ENCODE peak calls at places on chromosomes 7 and 10, in seven cellular contexts. One of them, this sample, is unnamed.

GRCh38 chr7:84073476-84073875 is 121.1 kb downstream of the SEMA3A start:
- DNase-seq in NB4: no peak
- DNase-seq in A549: peak; percentile 16
- DNase-seq in vagina: no peak
- DNase-seq in endothelial cell of umbilical vein: peak; percentile 75
- DNase-seq in gastrocnemius medialis: no peak
- DNase-seq in body of pancreas: no peak
- DNase-seq in this sample: no peak

GRCh38 chr7:41705109-41705871 is 2.4 kb upstream of the INHBA start:
- DNase-seq in A549: peak; percentile 73
- DNase-seq in endothelial cell of umbilical vein: peak; percentile 94
- DNase-seq in vagina: no peak
- DNase-seq in NB4: peak; percentile 89
- DNase-seq in body of pancreas: peak; percentile 83
- DNase-seq in gastrocnemius medialis: peak; percentile 55
- DNase-seq in this sample: peak; percentile 90

GRCh38 chr7:3359011-3359410 is 58.0 kb downstream of the SDK1 start:
- DNase-seq in gastrocnemius medialis: no peak
- DNase-seq in body of pancreas: no peak
- DNase-seq in A549: no peak
- DNase-seq in endothelial cell of umbilical vein: no peak
- DNase-seq in vagina: no peak
- DNase-seq in NB4: no peak
- DNase-seq in this sample: no peak

GRCh38 chr10:15744217-15744865 is 24.6 kb upstream of the ITGA8 start:
- DNase-seq in A549: peak; percentile 71
- DNase-seq in body of pancreas: peak; percentile 31
- DNase-seq in gastrocnemius medialis: no peak
- DNase-seq in endothelial cell of umbilical vein: peak; percentile 58
- DNase-seq in vagina: no peak
- DNase-seq in NB4: peak; percentile 60
- DNase-seq in this sample: peak; percentile 48

GRCh38 chr7:20267482-20267881 is 50.3 kb upstream of the MACC1 start:
- DNase-seq in vagina: no peak
- DNase-seq in body of pancreas: no peak
- DNase-seq in endothelial cell of umbilical vein: no peak
- DNase-seq in gastrocnemius medialis: no peak
- DNase-seq in NB4: peak; percentile 53
- DNase-seq in A549: no peak
- DNase-seq in this sample: no peak

GRCh38 chr7:102433319-102434038 is at the start of gene ORAI2:
- DNase-seq in vagina: no peak
- DNase-seq in gastrocnemius medialis: peak; percentile 47
- DNase-seq in A549: peak; percentile 51
- DNase-seq in endothelial cell of umbilical vein: peak; percentile 54
- DNase-seq in body of pancreas: peak; percentile 77
- DNase-seq in NB4: peak; percentile 86
- DNase-seq in this sample: peak; percentile 84

GRCh38 chr10:74825371-74826141 is 844 bp upstream of the KAT6B start:
- DNase-seq in A549: no peak
- DNase-seq in NB4: no peak
- DNase-seq in vagina: no peak
- DNase-seq in body of pancreas: no peak
- DNase-seq in gastrocnemius medialis: no peak
- DNase-seq in endothelial cell of umbilical vein: no peak
- DNase-seq in this sample: peak; percentile 54

GRCh38 chr7:33325754-33326484 is 196.6 kb downstream of the BBS9 start:
- DNase-seq in gastrocnemius medialis: no peak
- DNase-seq in endothelial cell of umbilical vein: no peak
- DNase-seq in NB4: no peak
- DNase-seq in body of pancreas: no peak
- DNase-seq in A549: no peak
- DNase-seq in vagina: no peak
- DNase-seq in this sample: no peak

GRCh38 chr10:70295321-70295720 is 11.5 kb upstream of the NPFFR1 start:
- DNase-seq in body of pancreas: no peak
- DNase-seq in A549: no peak
- DNase-seq in NB4: no peak
- DNase-seq in gastrocnemius medialis: no peak
- DNase-seq in endothelial cell of umbilical vein: no peak
- DNase-seq in vagina: no peak
- DNase-seq in this sample: no peak

GRCh38 chr10:83045731-83046130 is 1093.6 kb upstream of the GHITM start:
- DNase-seq in vagina: no peak
- DNase-seq in endothelial cell of umbilical vein: no peak
- DNase-seq in gastrocnemius medialis: no peak
- DNase-seq in body of pancreas: no peak
- DNase-seq in A549: no peak
- DNase-seq in NB4: no peak
- DNase-seq in this sample: no peak

GRCh38 chr7:54622696-54623309 is 80.6 kb downstream of the VSTM2A start:
- DNase-seq in endothelial cell of umbilical vein: no peak
- DNase-seq in vagina: no peak
- DNase-seq in body of pancreas: no peak
- DNase-seq in NB4: no peak
- DNase-seq in gastrocnemius medialis: no peak
- DNase-seq in A549: no peak
- DNase-seq in this sample: no peak

GRCh38 chr7:103613655-103614642 is 167.9 kb upstream of the SLC26A5 start:
- DNase-seq in NB4: peak; percentile 9
- DNase-seq in body of pancreas: no peak
- DNase-seq in vagina: no peak
- DNase-seq in endothelial cell of umbilical vein: peak; percentile 12
- DNase-seq in A549: no peak
- DNase-seq in gastrocnemius medialis: no peak
- DNase-seq in this sample: no peak

GRCh38 chr10:46530249-46531186 is 25.9 kb downstream of the GPRIN2 start:
- DNase-seq in vagina: no peak
- DNase-seq in A549: peak; percentile 94
- DNase-seq in gastrocnemius medialis: no peak
- DNase-seq in NB4: peak; percentile 92
- DNase-seq in endothelial cell of umbilical vein: no peak
- DNase-seq in body of pancreas: peak; percentile 8
- DNase-seq in this sample: peak; percentile 5

GRCh38 chr10:75525646-75526045 is 94.2 kb downstream of the LRMDA start:
- DNase-seq in endothelial cell of umbilical vein: no peak
- DNase-seq in vagina: no peak
- DNase-seq in body of pancreas: no peak
- DNase-seq in gastrocnemius medialis: no peak
- DNase-seq in A549: no peak
- DNase-seq in NB4: no peak
- DNase-seq in this sample: no peak

GRCh38 chr10:73768881-73769280 is 13.0 kb upstream of the CHCHD1 start:
- DNase-seq in vagina: no peak
- DNase-seq in A549: no peak
- DNase-seq in NB4: no peak
- DNase-seq in body of pancreas: no peak
- DNase-seq in gastrocnemius medialis: no peak
- DNase-seq in endothelial cell of umbilical vein: no peak
- DNase-seq in this sample: peak; percentile 36

GRCh38 chr7:98284335-98285036 is 3.0 kb downstream of the BRI3 start:
- DNase-seq in vagina: no peak
- DNase-seq in A549: peak; percentile 65
- DNase-seq in body of pancreas: peak; percentile 77
- DNase-seq in endothelial cell of umbilical vein: peak; percentile 85
- DNase-seq in gastrocnemius medialis: peak; percentile 97
- DNase-seq in NB4: no peak
- DNase-seq in this sample: peak; percentile 92

GRCh38 chr10:92241158-92241500 is 49.7 kb downstream of the CPEB3 start:
- DNase-seq in vagina: no peak
- DNase-seq in A549: peak; percentile 10
- DNase-seq in body of pancreas: peak; percentile 49
- DNase-seq in NB4: peak; percentile 44
- DNase-seq in endothelial cell of umbilical vein: no peak
- DNase-seq in gastrocnemius medialis: peak; percentile 56
- DNase-seq in this sample: peak; percentile 24

GRCh38 chr7:154332776-154333175 is 280.6 kb downstream of the DPP6 start:
- DNase-seq in A549: no peak
- DNase-seq in gastrocnemius medialis: no peak
- DNase-seq in NB4: no peak
- DNase-seq in vagina: no peak
- DNase-seq in endothelial cell of umbilical vein: no peak
- DNase-seq in body of pancreas: no peak
- DNase-seq in this sample: no peak

GRCh38 chr10:100978896-100979185 is 8.5 kb downstream of the MRPL43 start:
- DNase-seq in gastrocnemius medialis: peak; percentile 6
- DNase-seq in A549: no peak
- DNase-seq in body of pancreas: no peak
- DNase-seq in vagina: no peak
- DNase-seq in NB4: no peak
- DNase-seq in endothelial cell of umbilical vein: no peak
- DNase-seq in this sample: no peak
- TF ChIP-seq POLR2A in gastrocnemius medialis: no peak
- TF ChIP-seq POLR2A in A549: no peak
- TF ChIP-seq POLR2A in body of pancreas: no peak
- TF ChIP-seq POLR2A in vagina: no peak
- TF ChIP-seq POLR2A in NB4: no peak
- TF ChIP-seq POLR2A in endothelial cell of umbilical vein: no peak
- TF ChIP-seq POLR2A in this sample: no peak

GRCh38 chr10:114623155-114623554 is 34.9 kb downstream of the ABLIM1 start:
- DNase-seq in body of pancreas: no peak
- DNase-seq in endothelial cell of umbilical vein: no peak
- DNase-seq in A549: no peak
- DNase-seq in NB4: no peak
- DNase-seq in vagina: no peak
- DNase-seq in gastrocnemius medialis: no peak
- DNase-seq in this sample: no peak

GRCh38 chr10:114626841-114627240 is 31.2 kb downstream of the ABLIM1 start:
- DNase-seq in A549: no peak
- DNase-seq in gastrocnemius medialis: no peak
- DNase-seq in endothelial cell of umbilical vein: no peak
- DNase-seq in vagina: no peak
- DNase-seq in body of pancreas: no peak
- DNase-seq in NB4: no peak
- DNase-seq in this sample: no peak

GRCh38 chr10:114624941-114625780 is 32.9 kb downstream of the ABLIM1 start:
- DNase-seq in A549: no peak
- DNase-seq in body of pancreas: no peak
- DNase-seq in endothelial cell of umbilical vein: no peak
- DNase-seq in NB4: no peak
- DNase-seq in gastrocnemius medialis: no peak
- DNase-seq in vagina: no peak
- DNase-seq in this sample: no peak

GRCh38 chr10:114624422-114624821 is 33.7 kb downstream of the ABLIM1 start:
- DNase-seq in vagina: no peak
- DNase-seq in gastrocnemius medialis: no peak
- DNase-seq in endothelial cell of umbilical vein: no peak
- DNase-seq in A549: no peak
- DNase-seq in body of pancreas: no peak
- DNase-seq in NB4: no peak
- DNase-seq in this sample: no peak

GRCh38 chr10:114623661-114624294 is 34.3 kb downstream of the ABLIM1 start:
- DNase-seq in endothelial cell of umbilical vein: peak; percentile 90
- DNase-seq in vagina: no peak
- DNase-seq in NB4: no peak
- DNase-seq in gastrocnemius medialis: no peak
- DNase-seq in A549: peak; percentile 65
- DNase-seq in body of pancreas: peak; percentile 26
- DNase-seq in this sample: no peak
- TF ChIP-seq POLR2A in endothelial cell of umbilical vein: no peak
- TF ChIP-seq POLR2A in vagina: no peak
- TF ChIP-seq POLR2A in NB4: no peak
- TF ChIP-seq POLR2A in gastrocnemius medialis: no peak
- TF ChIP-seq POLR2A in A549: no peak
- TF ChIP-seq POLR2A in body of pancreas: no peak
- TF ChIP-seq POLR2A in this sample: no peak

DNA sequence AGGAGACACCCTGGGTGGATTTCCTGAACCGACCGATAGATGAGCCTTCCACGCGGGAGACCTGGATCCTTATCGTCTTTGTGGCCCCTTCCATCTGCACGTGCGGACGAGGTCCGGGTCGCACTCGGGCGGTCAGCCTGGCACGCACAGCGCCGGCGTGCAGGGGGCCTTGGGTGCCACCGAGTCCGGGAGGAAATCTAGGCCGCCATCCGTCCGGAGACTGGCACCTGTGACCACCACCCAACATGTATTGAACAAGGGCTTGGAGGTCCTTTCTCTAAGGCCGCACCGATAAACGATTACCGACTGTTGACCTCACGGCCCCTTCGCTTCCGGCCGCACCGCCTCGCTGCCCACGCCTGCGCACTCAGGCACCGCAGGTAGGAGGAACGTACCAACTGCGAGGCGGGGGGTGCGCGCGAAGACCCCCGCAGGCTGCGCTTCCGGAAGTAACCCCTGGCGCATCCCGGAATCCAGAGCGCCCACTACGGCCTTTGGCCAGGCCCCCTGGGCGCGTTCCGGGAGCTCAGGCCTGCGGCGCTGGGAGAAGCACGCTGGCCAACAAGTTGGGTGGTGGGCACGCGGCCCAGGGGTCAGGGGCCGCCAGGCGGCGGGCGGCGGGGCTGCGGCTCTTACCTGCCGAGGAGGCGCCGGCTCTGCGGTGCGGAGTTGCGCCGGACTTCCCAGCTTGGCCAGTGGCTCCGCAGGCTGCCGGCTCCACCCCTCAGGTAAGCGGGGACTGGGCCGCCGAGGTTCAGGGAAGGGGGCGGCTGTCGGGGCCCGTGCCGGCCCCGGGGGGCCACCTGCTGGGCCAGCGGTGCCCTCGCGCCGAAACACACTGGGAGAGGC is at the start of the genes ACTR3C and LRRC61:
- DNase-seq in NB4: peak; percentile 57
- DNase-seq in body of pancreas: peak; percentile 78
- DNase-seq in vagina: peak; percentile 89
- DNase-seq in endothelial cell of umbilical vein: no peak
- DNase-seq in A549: no peak
- DNase-seq in gastrocnemius medialis: no peak
- DNase-seq in this sample: peak; percentile 77
- TF ChIP-seq POLR2A in NB4: no peak
- TF ChIP-seq POLR2A in body of pancreas: peak; percentile 70
- TF ChIP-seq POLR2A in vagina: no peak
- TF ChIP-seq POLR2A in endothelial cell of umbilical vein: no peak
- TF ChIP-seq POLR2A in A549: no peak
- TF ChIP-seq POLR2A in gastrocnemius medialis: no peak
- TF ChIP-seq POLR2A in this sample: peak; percentile 43

GRCh38 chr7:23397241-23397640 is 73.0 kb downstream of the IGF2BP3 start:
- DNase-seq in body of pancreas: no peak
- DNase-seq in A549: no peak
- DNase-seq in endothelial cell of umbilical vein: no peak
- DNase-seq in NB4: no peak
- DNase-seq in gastrocnemius medialis: no peak
- DNase-seq in vagina: no peak
- DNase-seq in this sample: no peak
- TF ChIP-seq POLR2A in body of pancreas: no peak
- TF ChIP-seq POLR2A in A549: no peak
- TF ChIP-seq POLR2A in endothelial cell of umbilical vein: no peak
- TF ChIP-seq POLR2A in NB4: no peak
- TF ChIP-seq POLR2A in gastrocnemius medialis: no peak
- TF ChIP-seq POLR2A in vagina: no peak
- TF ChIP-seq POLR2A in this sample: no peak

GRCh38 chr7:100679129-100679926 is 5.8 kb downstream of the GNB2 start:
- DNase-seq in NB4: no peak
- DNase-seq in endothelial cell of umbilical vein: no peak
- DNase-seq in vagina: no peak
- DNase-seq in gastrocnemius medialis: no peak
- DNase-seq in A549: no peak
- DNase-seq in body of pancreas: no peak
- DNase-seq in this sample: peak; percentile 11
- TF ChIP-seq POLR2A in NB4: no peak
- TF ChIP-seq POLR2A in endothelial cell of umbilical vein: no peak
- TF ChIP-seq POLR2A in vagina: no peak
- TF ChIP-seq POLR2A in gastrocnemius medialis: no peak
- TF ChIP-seq POLR2A in A549: no peak
- TF ChIP-seq POLR2A in body of pancreas: no peak
- TF ChIP-seq POLR2A in this sample: no peak

GRCh38 chr7:157270060-157270444 is 66.8 kb upstream of the DNAJB6 start:
- DNase-seq in NB4: no peak
- DNase-seq in body of pancreas: peak; percentile 4
- DNase-seq in A549: no peak
- DNase-seq in vagina: no peak
- DNase-seq in gastrocnemius medialis: no peak
- DNase-seq in endothelial cell of umbilical vein: no peak
- DNase-seq in this sample: no peak
- TF ChIP-seq POLR2A in NB4: no peak
- TF ChIP-seq POLR2A in body of pancreas: no peak
- TF ChIP-seq POLR2A in A549: no peak
- TF ChIP-seq POLR2A in vagina: no peak
- TF ChIP-seq POLR2A in gastrocnemius medialis: no peak
- TF ChIP-seq POLR2A in endothelial cell of umbilical vein: no peak
- TF ChIP-seq POLR2A in this sample: no peak

This sample was measured in transverse colon.